ENCODE peak calls at places on chromosomes 12 and 14, in five cellular contexts. F is HepG2, M is upper lobe of left lung, B is K562, E is GM12878. S is an unnamed sample.

GRCh38 chr14:73944432-73945158 is 5.3 kb downstream of the FAM161B start:
- ATAC-seq in B (no peak), E (no peak), M (no peak), F (no peak), S (no peak)

GRCh38 chr12:39047539-39048078 is 142.2 kb upstream of the CPNE8 start:
- ATAC-seq in F (no peak), B (no peak), M (no peak), E (no peak), S (no peak)

GRCh38 chr12:32196250-32197198 is 89.9 kb downstream of the BICD1 start:
- ATAC-seq in B (no peak), M (no peak), E (peak; percentile 36), F (no peak), S (no peak)

GRCh38 chr12:3018284-3019004 is 58.7 kb upstream of the TSPAN9 start:
- ATAC-seq in E (no peak), B (no peak), M (no peak), F (no peak), S (no peak)

GRCh38 chr12:2963760-2964292 is 4.6 kb downstream of the TEAD4 start:
- ATAC-seq in F (peak; percentile 33), E (no peak), B (no peak), M (no peak), S (peak; percentile 23)

GRCh38 chr12:31011746-31012567 is 61.7 kb upstream of the DDX11 start:
- ATAC-seq in M (no peak), F (peak; percentile 82), E (peak; percentile 95), B (peak; percentile 92), S (peak; percentile 17)

GRCh38 chr12:85424581-85425348 is 144.7 kb downstream of the ALX1 start:
- ATAC-seq in F (peak; percentile 31), B (no peak), E (peak; percentile 91), M (peak; percentile 55), S (no peak)

GRCh38 chr12:112924986-112925385 is 13.3 kb upstream of the OAS3 start:
- ATAC-seq in E (peak; percentile 92), M (peak; percentile 14), B (no peak), F (peak; percentile 78), S (no peak)

GRCh38 chr14:75399819-75400678 is 27.8 kb upstream of the JDP2 start:
- ATAC-seq in B (no peak), E (no peak), M (peak; percentile 77), F (no peak), S (peak; percentile 91)

GRCh38 chr14:93975791-93976476 is 436 bp downstream of the ASB2 start:
- ATAC-seq in F (no peak), B (no peak), M (no peak), E (peak; percentile 73), S (no peak)

GRCh38 chr12:53071591-53072551 is 7.3 kb downstream of the SPRYD3 start:
- ATAC-seq in F (no peak), B (peak; percentile 80), M (peak; percentile 34), E (no peak), S (peak; percentile 49)

GRCh38 chr14:90274019-90274418 is 17.7 kb downstream of the PSMC1 start:
- ATAC-seq in E (peak; percentile 34), B (peak; percentile 52), F (peak; percentile 39), M (peak; percentile 28), S (peak; percentile 26)

GRCh38 chr12:75735853-75736252 is 224.4 kb upstream of the KRR1 start:
- ATAC-seq in B (no peak), F (peak; percentile 32), E (no peak), M (no peak), S (no peak)

GRCh38 chr14:63342381-63342780 is 23.6 kb upstream of the GPHB5 start:
- ATAC-seq in B (no peak), E (no peak), F (no peak), M (no peak), S (no peak)

GRCh38 chr12:47881826-47882427 is 22.9 kb downstream of the VDR start:
- ATAC-seq in F (no peak), E (no peak), B (no peak), M (peak; percentile 83), S (peak; percentile 76)

GRCh38 chr14:53893374-53893773 is 63.3 kb downstream of the BMP4 start:
- ATAC-seq in M (no peak), E (no peak), F (no peak), B (no peak), S (no peak)

GRCh38 chr12:64679487-64679983 is 69.2 kb downstream of the RASSF3 start:
- ATAC-seq in M (peak; percentile 92), B (peak; percentile 93), E (peak; percentile 53), F (no peak), S (peak; percentile 89)

GRCh38 chr14:54556535-54556934 is 10.4 kb upstream of the SAMD4A start:
- ATAC-seq in M (no peak), F (peak; percentile 96), E (no peak), B (peak; percentile 79), S (no peak)

GRCh38 chr14:56064513-56064912 is 53.7 kb upstream of the PELI2 start:
- ATAC-seq in E (no peak), B (no peak), F (no peak), M (peak; percentile 8), S (no peak)

GRCh38 chr12:2897418-2897817 is 6.7 kb downstream of the TULP3 start:
- ATAC-seq in B (no peak), E (no peak), F (no peak), M (no peak), S (no peak)

GRCh38 chr14:50542941-50543418 is 10.6 kb upstream of the MAP4K5 start:
- ATAC-seq in B (peak; percentile 77), E (peak; percentile 94), F (peak; percentile 91), M (peak; percentile 82), S (no peak)

GRCh38 chr14:91406451-91406850 is 11.2 kb downstream of the CCDC88C start:
- ATAC-seq in B (no peak), F (no peak), M (no peak), E (peak; percentile 3), S (no peak)

GRCh38 chr12:122460061-122460460 is 37.6 kb upstream of the CLIP1 start:
- ATAC-seq in B (no peak), M (no peak), F (no peak), E (no peak), S (no peak)

GRCh38 chr12:123022846-123023245 is 42.4 kb downstream of the ARL6IP4 start:
- ATAC-seq in F (no peak), E (no peak), M (no peak), B (no peak), S (no peak)

GRCh38 chr12:27345376-27345775 is 12.7 kb downstream of the BMAL2 start:
- ATAC-seq in F (no peak), B (no peak), M (no peak), E (no peak), S (no peak)

GRCh38 chr14:94102768-94103482 is 7.6 kb upstream of the IFI27 start:
- ATAC-seq in B (no peak), F (peak; percentile 57), E (no peak), M (no peak), S (no peak)

DNA sequence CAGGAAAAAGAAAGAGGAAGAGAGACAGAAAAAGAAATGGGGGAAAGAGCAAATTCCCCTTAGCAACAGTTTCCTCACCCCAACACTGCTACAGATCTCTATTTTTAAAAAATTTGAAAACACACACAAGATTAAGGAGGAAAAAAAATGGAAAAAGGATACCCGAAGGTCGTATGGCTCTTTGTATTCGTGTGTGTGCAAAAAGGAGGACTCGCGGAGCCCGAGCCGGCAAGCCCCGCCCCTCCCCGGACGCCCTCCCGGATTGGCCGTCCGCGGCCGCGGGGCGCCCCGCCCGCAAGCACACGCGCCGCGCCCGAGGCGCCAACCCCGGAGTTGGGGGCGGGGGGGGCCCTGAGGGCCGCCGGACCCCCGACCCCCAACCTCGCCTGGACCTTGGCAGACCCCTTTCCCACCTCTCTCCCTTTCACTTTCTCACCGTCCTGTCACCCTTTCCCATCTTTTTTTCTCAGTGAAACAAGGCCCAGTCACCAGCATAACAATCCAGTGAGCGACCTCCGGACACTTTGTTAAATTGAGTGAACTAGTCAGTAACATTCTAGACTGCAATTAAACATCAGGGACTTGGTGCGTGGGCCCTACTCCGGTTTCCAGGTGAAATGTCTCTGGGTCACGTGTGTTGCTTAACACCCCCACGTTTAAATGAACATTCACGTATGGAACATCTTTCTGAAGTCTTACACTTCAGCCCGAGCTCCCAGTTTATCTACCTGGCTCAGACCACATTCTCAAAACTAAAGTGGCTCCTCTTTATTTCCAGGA is at the start of gene C14orf93:
- ATAC-seq in E (peak; percentile 62), F (peak; percentile 24), B (peak; percentile 62), M (peak; percentile 77), S (peak; percentile 48)
- TF ChIP-seq POLR2A in E (peak; percentile 45), F (peak; percentile 71), B (peak; percentile 76), M (no peak), S (no peak)

GRCh38 chr14:24238123-24238522 is 4.3 kb downstream of the TINF2 start:
- ATAC-seq in B (no peak), F (no peak), M (no peak), E (no peak), S (no peak)

GRCh38 chr14:24240110-24240918 is 2.1 kb downstream of the TINF2 start:
- ATAC-seq in B (no peak), E (no peak), M (no peak), F (no peak), S (no peak)

GRCh38 chr14:24236689-24237462 is 4.1 kb downstream of the GMPR2 start:
- ATAC-seq in E (no peak), B (no peak), M (no peak), F (no peak), S (no peak)

GRCh38 chr14:24237463-24237955 is 4.8 kb downstream of the GMPR2 start:
- ATAC-seq in M (no peak), B (no peak), F (no peak), E (no peak), S (no peak)

DNA sequence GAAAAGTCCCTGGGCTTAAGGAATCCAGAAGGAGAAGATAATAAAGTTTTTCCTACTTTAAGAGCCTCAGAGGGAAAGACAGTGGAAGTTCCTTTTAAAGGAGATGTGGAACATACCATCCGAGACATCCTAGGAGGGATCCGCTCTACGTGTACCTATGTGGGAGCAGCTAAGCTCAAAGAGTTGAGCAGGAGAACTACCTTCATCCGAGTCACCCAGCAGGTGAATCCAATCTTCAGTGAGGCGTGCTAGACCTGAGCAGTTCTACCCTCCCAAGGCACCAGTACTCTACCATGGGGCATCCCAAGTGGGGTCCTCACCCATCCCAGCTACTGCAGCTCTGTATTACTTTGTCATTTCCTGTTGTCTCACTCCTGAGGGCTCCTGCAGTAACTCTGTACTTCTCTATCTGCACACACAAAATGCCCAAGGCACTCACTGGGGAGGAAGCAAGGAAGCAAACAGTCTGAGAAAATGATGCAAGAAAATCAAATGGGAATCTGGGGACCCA is 3.8 kb downstream of the TINF2 start:
- ATAC-seq in M (no peak), E (no peak), F (no peak), B (no peak), S (no peak)
- H3K36me3 ChIP-seq in M (peaks cover 62% of the 10 kb centered on the region), E (peaks cover 11% of the 10 kb centered on the region), F (peaks cover 44% of the 10 kb centered on the region), B (peaks cover 66% of the 10 kb centered on the region), S (peaks cover 60% of the 10 kb centered on the region)

GRCh38 chr14:101017806-101018560 is 114.5 kb upstream of the RTL1 start:
- ATAC-seq in F (no peak), M (no peak), E (no peak), B (no peak), S (no peak)

GRCh38 chr14:101019974-101020710 is 116.6 kb upstream of the RTL1 start:
- ATAC-seq in M (peak; percentile 8), F (no peak), B (no peak), E (no peak), S (no peak)

GRCh38 chr14:101018561-101019290 is 115.2 kb upstream of the RTL1 start:
- ATAC-seq in M (no peak), B (no peak), F (no peak), E (no peak), S (no peak)

GRCh38 chr14:101020971-101021370 is 117.4 kb upstream of the RTL1 start:
- ATAC-seq in B (no peak), E (no peak), M (no peak), F (no peak), S (no peak)

GRCh38 chr14:101019541-101019940 is 116.0 kb upstream of the RTL1 start:
- ATAC-seq in M (no peak), F (no peak), E (no peak), B (no peak), S (no peak)
- TF ChIP-seq EP300 in M (no peak), F (no peak), E (no peak), B (no peak), S (no peak)

GRCh38 chr12:68665016-68665569 is 21.7 kb upstream of the NUP107 start:
- ATAC-seq in E (peak; percentile 44), F (peak; percentile 51), M (peak; percentile 12), B (peak; percentile 68), S (peak; percentile 34)
- TF ChIP-seq POLR2A in E (no peak), F (no peak), M (no peak), B (peak; percentile 7), S (no peak)